ENCODE peak calls at places on chromosomes 5 and 9, in eight cellular contexts. K, M, I, Y, N, X, O and D are unnamed samples.

GRCh38 chr5:10626473-10627013 is 62.7 kb downstream of the ANKRD33B start:
- DNase-seq in K (no peak), M (no peak), I (peak), Y (no peak), N (no peak), X (no peak), O (no peak), D (no peak)

GRCh38 chr9:87577746-87578145 is 80.1 kb downstream of the DAPK1 start:
- DNase-seq in K (no peak), M (no peak), I (no peak), Y (no peak), N (no peak), X (no peak), O (no peak), D (no peak)

GRCh38 chr5:10505517-10506095 is 58.3 kb upstream of the ANKRD33B start:
- DNase-seq in K (no peak), M (peak), I (no peak), Y (no peak), N (no peak), X (no peak), O (no peak), D (no peak)

GRCh38 chr5:20370061-20370460 is 382.1 kb upstream of the CDH18 start:
- DNase-seq in K (no peak), M (no peak), I (no peak), Y (no peak), N (no peak), X (no peak), O (no peak), D (no peak)

GRCh38 chr5:114952876-114953275 is 216.8 kb downstream of the TRIM36 start:
- DNase-seq in K (no peak), M (no peak), I (no peak), Y (no peak), N (no peak), X (no peak), O (no peak), D (no peak)

GRCh38 chr5:149790276-149790675 is 60.2 kb downstream of the PPARGC1B start:
- DNase-seq in K (peak), M (no peak), I (no peak), Y (no peak), N (no peak), X (no peak), O (no peak), D (no peak)

GRCh38 chr9:127097683-127098082 is 24.8 kb downstream of the ANGPTL2 start:
- DNase-seq in K (no peak), M (no peak), I (no peak), Y (no peak), N (no peak), X (no peak), O (no peak), D (no peak)

GRCh38 chr9:88998911-88999310 is 7.6 kb downstream of the S1PR3 start:
- DNase-seq in K (peak), M (no peak), I (peak), Y (no peak), N (no peak), X (no peak), O (no peak), D (peak)

GRCh38 chr5:108730617-108731340 is 16.9 kb upstream of the FER start:
- DNase-seq in K (no peak), M (peak), I (peak), Y (no peak), N (no peak), X (no peak), O (no peak), D (peak)

GRCh38 chr9:20271723-20272122 is 350.6 kb downstream of the MLLT3 start:
- DNase-seq in K (no peak), M (no peak), I (no peak), Y (no peak), N (no peak), X (no peak), O (no peak), D (no peak)

GRCh38 chr5:40401281-40401680 is 278.4 kb upstream of the PTGER4 start:
- DNase-seq in K (peak), M (no peak), I (no peak), Y (no peak), N (no peak), X (no peak), O (no peak), D (no peak)

GRCh38 chr5:79486116-79486515 is 27.8 kb downstream of the HOMER1 start:
- DNase-seq in K (no peak), M (no peak), I (no peak), Y (no peak), N (no peak), X (no peak), O (no peak), D (no peak)

GRCh38 chr5:42943931-42944631 is 96.0 kb downstream of the ANXA2R start:
- DNase-seq in K (no peak), M (no peak), I (no peak), Y (no peak), N (no peak), X (no peak), O (no peak), D (no peak)

GRCh38 chr5:96978812-96979449 is 43.1 kb downstream of the LNPEP start:
- DNase-seq in K (no peak), M (no peak), I (no peak), Y (no peak), N (no peak), X (no peak), O (no peak), D (no peak)

GRCh38 chr5:144583493-144584154 is 413.0 kb downstream of the KCTD16 start:
- DNase-seq in K (no peak), M (no peak), I (no peak), Y (no peak), N (no peak), X (peak), O (no peak), D (no peak)

GRCh38 chr9:124356745-124357390 is 58.4 kb downstream of the PSMB7 start:
- DNase-seq in K (no peak), M (peak), I (no peak), Y (no peak), N (no peak), X (no peak), O (no peak), D (no peak)

GRCh38 chr9:113580041-113580953 is 116.8 kb downstream of the RGS3 start:
- DNase-seq in K (peak), M (no peak), I (peak), Y (peak), N (peak), X (no peak), O (peak), D (peak)

GRCh38 chr9:129595323-129595741 is 25.6 kb downstream of the C9orf50 start:
- DNase-seq in K (no peak), M (no peak), I (no peak), Y (no peak), N (no peak), X (no peak), O (no peak), D (no peak)

GRCh38 chr5:75620184-75620959 is 9.1 kb downstream of the ANKDD1B start:
- DNase-seq in K (no peak), M (no peak), I (no peak), Y (no peak), N (no peak), X (no peak), O (no peak), D (no peak)

GRCh38 chr9:26746357-26747072 is 146.1 kb downstream of the CAAP1 start:
- DNase-seq in K (peak), M (peak), I (no peak), Y (no peak), N (no peak), X (no peak), O (no peak), D (no peak)

GRCh38 chr9:134304306-134304705 is 21.9 kb upstream of the RXRA start:
- DNase-seq in K (no peak), M (no peak), I (no peak), Y (no peak), N (no peak), X (no peak), O (no peak), D (no peak)

GRCh38 chr5:101788797-101789196 is 507.3 kb downstream of the SLCO4C1 start:
- DNase-seq in K (no peak), M (no peak), I (no peak), Y (no peak), N (no peak), X (no peak), O (no peak), D (no peak)

GRCh38 chr5:92687793-92688467 is 893.1 kb downstream of the NR2F1-AS1 start:
- DNase-seq in K (peak), M (no peak), I (peak), Y (no peak), N (no peak), X (no peak), O (no peak), D (peak)